ENCODE peak calls at places on chromosome 18, in six cellular contexts. One of them, this sample, is unnamed.

GRCh38 chr18:9178557-9178956 is 42.0 kb downstream of the ANKRD12 start:
- DNase-seq in OCI-LY7: no peak
- DNase-seq in stimulated activated CD4-positive, alpha-beta T cell treated with anti-CD3 and anti-CD28 coated beads, Interleukin-4, amount 100 ng/mL, for 24 hours: no peak
- DNase-seq in GM13976: no peak
- DNase-seq in NB4: no peak
- DNase-seq in stimulated activated naive B cell treated with anti-CD40 and anti-IgM and Interleukin-4, amounts not matched to agents 10 μg/mL and 1 μg/mL and 100 μg/mL, for 72 hours: no peak
- DNase-seq in this sample: no peak

GRCh38 chr18:56199580-56200320 is 438.6 kb downstream of the TXNL1 start:
- DNase-seq in OCI-LY7: no peak
- DNase-seq in stimulated activated CD4-positive, alpha-beta T cell treated with anti-CD3 and anti-CD28 coated beads, Interleukin-4, amount 100 ng/mL, for 24 hours: no peak
- DNase-seq in GM13976: no peak
- DNase-seq in NB4: no peak
- DNase-seq in stimulated activated naive B cell treated with anti-CD40 and anti-IgM and Interleukin-4, amounts not matched to agents 10 μg/mL and 1 μg/mL and 100 μg/mL, for 72 hours: no peak
- DNase-seq in this sample: no peak

GRCh38 chr18:58449366-58449935 is 179.4 kb downstream of the ALPK2 start:
- DNase-seq in OCI-LY7: no peak
- DNase-seq in stimulated activated CD4-positive, alpha-beta T cell treated with anti-CD3 and anti-CD28 coated beads, Interleukin-4, amount 100 ng/mL, for 24 hours: no peak
- DNase-seq in GM13976: no peak
- DNase-seq in NB4: no peak
- DNase-seq in stimulated activated naive B cell treated with anti-CD40 and anti-IgM and Interleukin-4, amounts not matched to agents 10 μg/mL and 1 μg/mL and 100 μg/mL, for 72 hours: no peak
- DNase-seq in this sample: no peak

GRCh38 chr18:51133580-51134160 is 63.8 kb downstream of the MEX3C start:
- DNase-seq in OCI-LY7: no peak
- DNase-seq in stimulated activated CD4-positive, alpha-beta T cell treated with anti-CD3 and anti-CD28 coated beads, Interleukin-4, amount 100 ng/mL, for 24 hours: no peak
- DNase-seq in GM13976: no peak
- DNase-seq in NB4: no peak
- DNase-seq in stimulated activated naive B cell treated with anti-CD40 and anti-IgM and Interleukin-4, amounts not matched to agents 10 μg/mL and 1 μg/mL and 100 μg/mL, for 72 hours: no peak
- DNase-seq in this sample: no peak

GRCh38 chr18:45951021-45951714 is 16.0 kb downstream of the EPG5 start:
- DNase-seq in OCI-LY7: no peak
- DNase-seq in stimulated activated CD4-positive, alpha-beta T cell treated with anti-CD3 and anti-CD28 coated beads, Interleukin-4, amount 100 ng/mL, for 24 hours: no peak
- DNase-seq in GM13976: no peak
- DNase-seq in NB4: peak
- DNase-seq in stimulated activated naive B cell treated with anti-CD40 and anti-IgM and Interleukin-4, amounts not matched to agents 10 μg/mL and 1 μg/mL and 100 μg/mL, for 72 hours: no peak
- DNase-seq in this sample: no peak

GRCh38 chr18:45086777-45087176 is 406.1 kb downstream of the SETBP1 start:
- DNase-seq in OCI-LY7: no peak
- DNase-seq in stimulated activated CD4-positive, alpha-beta T cell treated with anti-CD3 and anti-CD28 coated beads, Interleukin-4, amount 100 ng/mL, for 24 hours: no peak
- DNase-seq in GM13976: no peak
- DNase-seq in NB4: no peak
- DNase-seq in stimulated activated naive B cell treated with anti-CD40 and anti-IgM and Interleukin-4, amounts not matched to agents 10 μg/mL and 1 μg/mL and 100 μg/mL, for 72 hours: no peak
- DNase-seq in this sample: no peak

GRCh38 chr18:78659748-78660147 is 319.9 kb upstream of the SALL3 start:
- DNase-seq in OCI-LY7: no peak
- DNase-seq in stimulated activated CD4-positive, alpha-beta T cell treated with anti-CD3 and anti-CD28 coated beads, Interleukin-4, amount 100 ng/mL, for 24 hours: no peak
- DNase-seq in GM13976: no peak
- DNase-seq in NB4: peak
- DNase-seq in stimulated activated naive B cell treated with anti-CD40 and anti-IgM and Interleukin-4, amounts not matched to agents 10 μg/mL and 1 μg/mL and 100 μg/mL, for 72 hours: no peak
- DNase-seq in this sample: peak

GRCh38 chr18:75854174-75854573 is 426.7 kb upstream of the SMIM21 start:
- DNase-seq in OCI-LY7: peak
- DNase-seq in stimulated activated CD4-positive, alpha-beta T cell treated with anti-CD3 and anti-CD28 coated beads, Interleukin-4, amount 100 ng/mL, for 24 hours: no peak
- DNase-seq in GM13976: no peak
- DNase-seq in NB4: peak
- DNase-seq in stimulated activated naive B cell treated with anti-CD40 and anti-IgM and Interleukin-4, amounts not matched to agents 10 μg/mL and 1 μg/mL and 100 μg/mL, for 72 hours: no peak
- DNase-seq in this sample: peak

GRCh38 chr18:3538456-3538855 is 88.5 kb downstream of the TGIF1 start:
- DNase-seq in OCI-LY7: no peak
- DNase-seq in stimulated activated CD4-positive, alpha-beta T cell treated with anti-CD3 and anti-CD28 coated beads, Interleukin-4, amount 100 ng/mL, for 24 hours: no peak
- DNase-seq in GM13976: no peak
- DNase-seq in NB4: no peak
- DNase-seq in stimulated activated naive B cell treated with anti-CD40 and anti-IgM and Interleukin-4, amounts not matched to agents 10 μg/mL and 1 μg/mL and 100 μg/mL, for 72 hours: no peak
- DNase-seq in this sample: no peak

GRCh38 chr18:63368611-63369010 is 1.6 kb upstream of the KDSR start:
- DNase-seq in OCI-LY7: no peak
- DNase-seq in stimulated activated CD4-positive, alpha-beta T cell treated with anti-CD3 and anti-CD28 coated beads, Interleukin-4, amount 100 ng/mL, for 24 hours: no peak
- DNase-seq in GM13976: no peak
- DNase-seq in NB4: no peak
- DNase-seq in stimulated activated naive B cell treated with anti-CD40 and anti-IgM and Interleukin-4, amounts not matched to agents 10 μg/mL and 1 μg/mL and 100 μg/mL, for 72 hours: no peak
- DNase-seq in this sample: no peak

GRCh38 chr18:63831080-63831788 is 56.0 kb downstream of the SERPINB7 start:
- DNase-seq in OCI-LY7: no peak
- DNase-seq in stimulated activated CD4-positive, alpha-beta T cell treated with anti-CD3 and anti-CD28 coated beads, Interleukin-4, amount 100 ng/mL, for 24 hours: no peak
- DNase-seq in GM13976: no peak
- DNase-seq in NB4: peak
- DNase-seq in stimulated activated naive B cell treated with anti-CD40 and anti-IgM and Interleukin-4, amounts not matched to agents 10 μg/mL and 1 μg/mL and 100 μg/mL, for 72 hours: no peak
- DNase-seq in this sample: peak

GRCh38 chr18:11909081-11909410 is 929 bp upstream of the MPPE1 start:
- DNase-seq in OCI-LY7: no peak
- DNase-seq in stimulated activated CD4-positive, alpha-beta T cell treated with anti-CD3 and anti-CD28 coated beads, Interleukin-4, amount 100 ng/mL, for 24 hours: no peak
- DNase-seq in GM13976: no peak
- DNase-seq in NB4: no peak
- DNase-seq in stimulated activated naive B cell treated with anti-CD40 and anti-IgM and Interleukin-4, amounts not matched to agents 10 μg/mL and 1 μg/mL and 100 μg/mL, for 72 hours: no peak
- DNase-seq in this sample: peak

GRCh38 chr18:64037812-64038414 is 68.0 kb downstream of the SERPINB8 start:
- DNase-seq in OCI-LY7: peak
- DNase-seq in stimulated activated CD4-positive, alpha-beta T cell treated with anti-CD3 and anti-CD28 coated beads, Interleukin-4, amount 100 ng/mL, for 24 hours: no peak
- DNase-seq in GM13976: peak
- DNase-seq in NB4: peak
- DNase-seq in stimulated activated naive B cell treated with anti-CD40 and anti-IgM and Interleukin-4, amounts not matched to agents 10 μg/mL and 1 μg/mL and 100 μg/mL, for 72 hours: no peak
- DNase-seq in this sample: peak

GRCh38 chr18:32624182-32624723 is 148.6 kb downstream of the KLHL14 start:
- DNase-seq in OCI-LY7: no peak
- DNase-seq in stimulated activated CD4-positive, alpha-beta T cell treated with anti-CD3 and anti-CD28 coated beads, Interleukin-4, amount 100 ng/mL, for 24 hours: no peak
- DNase-seq in GM13976: no peak
- DNase-seq in NB4: no peak
- DNase-seq in stimulated activated naive B cell treated with anti-CD40 and anti-IgM and Interleukin-4, amounts not matched to agents 10 μg/mL and 1 μg/mL and 100 μg/mL, for 72 hours: no peak
- DNase-seq in this sample: no peak

GRCh38 chr18:6374340-6374739 is 40.4 kb downstream of the L3MBTL4 start:
- DNase-seq in OCI-LY7: no peak
- DNase-seq in stimulated activated CD4-positive, alpha-beta T cell treated with anti-CD3 and anti-CD28 coated beads, Interleukin-4, amount 100 ng/mL, for 24 hours: no peak
- DNase-seq in GM13976: no peak
- DNase-seq in NB4: no peak
- DNase-seq in stimulated activated naive B cell treated with anti-CD40 and anti-IgM and Interleukin-4, amounts not matched to agents 10 μg/mL and 1 μg/mL and 100 μg/mL, for 72 hours: no peak
- DNase-seq in this sample: no peak

GRCh38 chr18:36187138-36187825 is at the start of gene MOCOS:
- DNase-seq in OCI-LY7: no peak
- DNase-seq in stimulated activated CD4-positive, alpha-beta T cell treated with anti-CD3 and anti-CD28 coated beads, Interleukin-4, amount 100 ng/mL, for 24 hours: peak
- DNase-seq in GM13976: peak
- DNase-seq in NB4: peak
- DNase-seq in stimulated activated naive B cell treated with anti-CD40 and anti-IgM and Interleukin-4, amounts not matched to agents 10 μg/mL and 1 μg/mL and 100 μg/mL, for 72 hours: peak
- DNase-seq in this sample: peak

GRCh38 chr18:58386780-58387179 is 242.1 kb downstream of the ALPK2 start:
- DNase-seq in OCI-LY7: no peak
- DNase-seq in stimulated activated CD4-positive, alpha-beta T cell treated with anti-CD3 and anti-CD28 coated beads, Interleukin-4, amount 100 ng/mL, for 24 hours: no peak
- DNase-seq in GM13976: no peak
- DNase-seq in NB4: no peak
- DNase-seq in stimulated activated naive B cell treated with anti-CD40 and anti-IgM and Interleukin-4, amounts not matched to agents 10 μg/mL and 1 μg/mL and 100 μg/mL, for 72 hours: no peak
- DNase-seq in this sample: no peak

GRCh38 chr18:39555511-39555910 is 1989.9 kb upstream of the CELF4 start:
- DNase-seq in OCI-LY7: no peak
- DNase-seq in stimulated activated CD4-positive, alpha-beta T cell treated with anti-CD3 and anti-CD28 coated beads, Interleukin-4, amount 100 ng/mL, for 24 hours: no peak
- DNase-seq in GM13976: no peak
- DNase-seq in NB4: no peak
- DNase-seq in stimulated activated naive B cell treated with anti-CD40 and anti-IgM and Interleukin-4, amounts not matched to agents 10 μg/mL and 1 μg/mL and 100 μg/mL, for 72 hours: no peak
- DNase-seq in this sample: no peak

GRCh38 chr18:13455960-13456471 is 237.5 kb downstream of the LDLRAD4 start:
- DNase-seq in OCI-LY7: peak
- DNase-seq in stimulated activated CD4-positive, alpha-beta T cell treated with anti-CD3 and anti-CD28 coated beads, Interleukin-4, amount 100 ng/mL, for 24 hours: peak
- DNase-seq in GM13976: peak
- DNase-seq in NB4: no peak
- DNase-seq in stimulated activated naive B cell treated with anti-CD40 and anti-IgM and Interleukin-4, amounts not matched to agents 10 μg/mL and 1 μg/mL and 100 μg/mL, for 72 hours: peak
- DNase-seq in this sample: peak

GRCh38 chr18:13890962-13891361 is 24.4 kb downstream of the MC2R start:
- DNase-seq in OCI-LY7: no peak
- DNase-seq in stimulated activated CD4-positive, alpha-beta T cell treated with anti-CD3 and anti-CD28 coated beads, Interleukin-4, amount 100 ng/mL, for 24 hours: no peak
- DNase-seq in GM13976: no peak
- DNase-seq in NB4: no peak
- DNase-seq in stimulated activated naive B cell treated with anti-CD40 and anti-IgM and Interleukin-4, amounts not matched to agents 10 μg/mL and 1 μg/mL and 100 μg/mL, for 72 hours: no peak
- DNase-seq in this sample: no peak

GRCh38 chr18:41073372-41073954 is 881.6 kb upstream of the PIK3C3 start:
- DNase-seq in OCI-LY7: no peak
- DNase-seq in stimulated activated CD4-positive, alpha-beta T cell treated with anti-CD3 and anti-CD28 coated beads, Interleukin-4, amount 100 ng/mL, for 24 hours: no peak
- DNase-seq in GM13976: no peak
- DNase-seq in NB4: no peak
- DNase-seq in stimulated activated naive B cell treated with anti-CD40 and anti-IgM and Interleukin-4, amounts not matched to agents 10 μg/mL and 1 μg/mL and 100 μg/mL, for 72 hours: no peak
- DNase-seq in this sample: no peak